ENCODE peak calls at places on chromosomes 16 and 17, in ten cellular contexts. J is cardiac muscle cell, S is BJ, V is AG09319, D is heart left ventricle, P is heart right ventricle, I is endodermal cell, F is mammary epithelial cell, T is astrocyte of the cerebellum, Z is AG09309. N is an unnamed sample.

GRCh38 chr16:88469615-88470395 is 16.7 kb downstream of the ZFPM1 start:
- DNase-seq in V (no peak), P (no peak), S (no peak), I (no peak), D (no peak), J (no peak), T (no peak), Z (no peak), F (no peak), N (peak)

GRCh38 chr17:74569392-74570003 is 2.2 kb upstream of the CD300H start:
- DNase-seq in I (peak), V (peak), P (no peak), S (peak), Z (peak), F (peak), J (peak), D (peak), T (peak), N (no peak)

GRCh38 chr16:3971261-3971660 is 90.7 kb upstream of the CREBBP start:
- DNase-seq in D (no peak), V (no peak), S (peak), F (no peak), T (peak), Z (no peak), J (peak), I (no peak), P (no peak), N (peak)

GRCh38 chr17:31487648-31488263 is 96.3 kb downstream of the RAB11FIP4 start:
- DNase-seq in T (no peak), J (peak), Z (no peak), S (no peak), V (no peak), D (peak), P (peak), I (peak), F (peak), N (peak)

GRCh38 chr16:49382916-49383315 is 9.3 kb downstream of the C16orf78 start:
- DNase-seq in Z (no peak), J (no peak), S (no peak), T (no peak), D (no peak), V (no peak), I (peak), P (no peak), F (no peak), N (no peak)

GRCh38 chr17:29778936-29779811 is 150.9 kb downstream of the SSH2 start:
- DNase-seq in T (no peak), P (peak), V (no peak), F (peak), D (peak), S (no peak), Z (no peak), I (peak), J (peak), N (peak)

GRCh38 chr16:23917621-23918020 is 81.8 kb downstream of the PRKCB start:
- DNase-seq in Z (no peak), S (no peak), J (no peak), T (no peak), D (no peak), I (no peak), P (no peak), V (no peak), F (no peak), N (peak)

GRCh38 chr17:44909681-44910144 is 5.6 kb downstream of the GFAP start:
- DNase-seq in P (no peak), S (peak), I (peak), V (no peak), D (no peak), J (no peak), Z (peak), T (no peak), F (peak), N (no peak)

GRCh38 chr17:32610943-32611342 is 124.2 kb downstream of the CDK5R1 start:
- DNase-seq in F (no peak), T (no peak), J (no peak), D (no peak), V (no peak), Z (no peak), I (no peak), P (no peak), S (no peak), N (no peak)

GRCh38 chr17:32608267-32608666 is 121.5 kb downstream of the CDK5R1 start:
- DNase-seq in T (no peak), S (no peak), I (no peak), P (no peak), Z (no peak), D (no peak), F (no peak), J (no peak), V (no peak), N (no peak)

GRCh38 chr17:32610027-32610650 is 123.3 kb downstream of the CDK5R1 start:
- DNase-seq in F (no peak), P (no peak), D (no peak), J (no peak), I (peak), S (no peak), T (no peak), V (no peak), Z (no peak), N (no peak)

GRCh38 chr17:32604966-32605365 is 118.2 kb downstream of the CDK5R1 start:
- DNase-seq in F (no peak), V (no peak), I (no peak), T (no peak), J (no peak), D (no peak), S (no peak), P (no peak), Z (no peak), N (no peak)

DNA sequence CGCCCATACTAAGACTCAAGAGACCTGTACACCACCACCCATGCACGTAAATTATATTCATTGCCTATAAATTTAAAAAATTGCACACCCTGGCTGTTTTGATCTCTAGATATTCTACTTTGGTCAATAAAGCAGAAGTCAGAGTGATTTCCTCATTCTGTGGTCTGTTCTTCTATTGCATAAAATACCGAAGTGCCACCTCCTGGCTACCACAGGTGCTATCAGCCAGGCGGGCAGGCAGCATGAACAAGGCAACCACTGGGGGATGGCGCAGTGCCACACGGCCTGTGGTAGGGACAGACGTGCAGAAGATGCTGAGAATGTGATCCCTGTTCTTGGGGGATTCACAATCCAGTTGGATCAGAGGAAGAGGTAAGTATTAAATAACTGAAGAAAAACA is 122.3 kb downstream of the CDK5R1 start:
- DNase-seq in S (no peak), D (peak), F (peak), T (no peak), V (no peak), P (peak), Z (no peak), I (no peak), J (no peak), N (peak)
- TF ChIP-seq CTCF in S (no peak), D (peak), F (peak), T (peak), V (no peak), P (peak), Z (peak), I (peak), J (no peak), N (peak)

GRCh38 chr16:73565263-73565662 is 517.3 kb upstream of the ZFHX3 start:
- DNase-seq in D (no peak), J (no peak), F (no peak), I (no peak), T (no peak), Z (peak), P (no peak), V (no peak), S (no peak), N (no peak)
- TF ChIP-seq CTCF in D (no peak), J (peak), F (peak), I (peak), T (peak), Z (peak), P (peak), V (no peak), S (no peak), N (no peak)

GRCh38 chr16:89491238-89491869 is 993 bp upstream of the ANKRD11 start:
- DNase-seq in Z (no peak), J (peak), I (peak), S (no peak), T (no peak), P (no peak), D (no peak), F (no peak), V (no peak), N (peak)
- TF ChIP-seq CTCF in Z (peak), J (peak), I (peak), S (peak), T (no peak), P (peak), D (no peak), F (peak), V (no peak), N (no peak)

GRCh38 chr16:47204736-47205499 is 61.2 kb upstream of the NETO2 start:
- DNase-seq in D (no peak), P (no peak), I (no peak), F (no peak), V (no peak), Z (no peak), T (no peak), J (no peak), S (no peak), N (no peak)
- TF ChIP-seq CTCF in D (no peak), P (peak), I (peak), F (peak), V (no peak), Z (no peak), T (no peak), J (no peak), S (no peak), N (no peak)